ENCODE peak calls at places on chromosomes 2 and 18, in six cellular contexts. E is Calu3, I is tibial nerve, P is cardiac fibroblast, N is B cell, U is HFFc6. R is an unnamed sample.

GRCh38 chr2:42874838-42875801 is 82.7 kb upstream of the HAAO start:
- DNase-seq in E (no peak), I (no peak), P (peak), N (no peak), U (no peak), R (no peak)

GRCh38 chr2:45353879-45354278 is 257.2 kb downstream of the SRBD1 start:
- DNase-seq in N (no peak), P (peak), I (no peak), E (no peak), U (peak), R (no peak)

GRCh38 chr2:25250331-25251031 is 82.1 kb upstream of the POMC start:
- DNase-seq in I (no peak), N (no peak), E (no peak), P (peak), U (peak), R (no peak)

GRCh38 chr2:129888896-129889295 is 90.6 kb upstream of the RAB6C start:
- DNase-seq in I (no peak), P (peak), N (no peak), U (peak), E (no peak), R (no peak)

GRCh38 chr2:112185131-112185530 is 46.9 kb downstream of the FBLN7 start:
- DNase-seq in P (no peak), N (no peak), U (no peak), I (no peak), E (no peak), R (no peak)

GRCh38 chr18:48622911-48623431 is 84.1 kb downstream of the CTIF start:
- DNase-seq in I (no peak), E (no peak), N (peak), P (peak), U (no peak), R (no peak)

GRCh38 chr2:12240216-12240615 is 476.5 kb upstream of the TRIB2 start:
- DNase-seq in E (no peak), N (no peak), P (peak), U (no peak), I (no peak), R (no peak)

GRCh38 chr2:66702251-66702745 is 267.4 kb downstream of the MEIS1 start:
- DNase-seq in U (no peak), N (no peak), E (no peak), I (no peak), P (no peak), R (no peak)

GRCh38 chr2:114661926-114662670 is 219.7 kb downstream of the DPP10 start:
- DNase-seq in I (no peak), E (no peak), U (no peak), N (no peak), P (peak), R (no peak)

GRCh38 chr2:44981714-44982108 is 27.5 kb downstream of the SIX2 start:
- DNase-seq in I (peak), U (peak), N (peak), E (peak), P (peak), R (peak)

GRCh38 chr2:182066439-182067061 is 80.9 kb downstream of the PPP1R1C start:
- DNase-seq in E (no peak), U (peak), I (no peak), P (peak), N (no peak), R (no peak)

GRCh38 chr2:162025121-162025911 is 48.7 kb downstream of the DPP4 start:
- DNase-seq in I (no peak), E (no peak), P (peak), U (peak), N (no peak), R (no peak)

GRCh38 chr2:167127135-167127534 is 238.9 kb downstream of the XIRP2 start:
- DNase-seq in E (no peak), I (no peak), P (peak), N (no peak), U (peak), R (no peak)

GRCh38 chr2:43143756-43144155 is 82.7 kb downstream of the ZFP36L2 start:
- DNase-seq in P (no peak), E (no peak), U (no peak), N (no peak), I (no peak), R (no peak)

GRCh38 chr18:3213231-3214059 is 6.3 kb downstream of the MYOM1 start:
- DNase-seq in P (peak), I (no peak), N (no peak), E (no peak), U (no peak), R (no peak)

GRCh38 chr2:112814278-112814677 is 22.3 kb downstream of the IL1B start:
- DNase-seq in P (peak), N (no peak), E (no peak), I (no peak), U (peak), R (no peak)

GRCh38 chr2:190338453-190338852 is 4.9 kb upstream of the INPP1 start:
- DNase-seq in E (no peak), P (no peak), N (no peak), U (no peak), I (no peak), R (no peak)

GRCh38 chr2:223815186-223815883 is 22.0 kb downstream of the AP1S3 start:
- DNase-seq in E (peak), P (peak), N (no peak), I (no peak), U (peak), R (no peak)

GRCh38 chr2:52976132-52976949 is 791.3 kb upstream of the CHAC2 start:
- DNase-seq in E (peak), I (no peak), N (no peak), P (peak), U (no peak), R (no peak)

GRCh38 chr2:73640537-73640936 is 1.7 kb downstream of the NAT8 start:
- DNase-seq in I (no peak), P (peak), E (no peak), U (no peak), N (no peak), R (no peak)

GRCh38 chr2:120938132-120938771 is 202.6 kb downstream of the GLI2 start:
- DNase-seq in P (no peak), N (no peak), I (no peak), E (no peak), U (no peak), R (no peak)

GRCh38 chr2:24021122-24021998 is 11.5 kb downstream of the MFSD2B start:
- DNase-seq in N (no peak), U (no peak), P (no peak), E (peak), I (no peak), R (no peak)

GRCh38 chr18:45863469-45863868 is 38.0 kb downstream of the SIGLEC15 start:
- DNase-seq in P (no peak), U (no peak), E (no peak), I (no peak), N (no peak), R (no peak)
- TF ChIP-seq CTCF in P (no peak), U (no peak), E (no peak), I (no peak), N (no peak), R (no peak)

DNA sequence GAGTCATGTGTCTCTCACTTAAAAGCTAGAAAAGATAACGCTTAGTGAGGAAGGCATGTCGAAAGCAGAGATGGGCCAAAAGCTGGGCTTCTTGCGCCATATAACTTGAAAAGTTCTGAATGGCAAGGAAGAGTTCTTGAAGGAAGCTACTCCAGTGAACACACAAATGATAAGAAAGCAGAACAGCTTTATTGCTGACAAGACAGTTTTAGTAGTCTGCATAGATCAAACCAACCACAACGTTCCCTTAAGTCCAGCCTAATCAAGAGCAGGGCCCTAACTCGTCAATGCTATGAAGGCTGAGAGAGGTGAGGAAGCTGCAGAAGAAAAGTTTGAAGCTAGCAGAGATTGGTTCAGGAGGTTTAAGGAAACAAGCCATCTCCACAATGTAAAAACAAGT is 55.7 kb downstream of the GALNT1 start:
- DNase-seq in E (no peak), I (no peak), U (no peak), P (no peak), N (no peak), R (no peak)
- TF ChIP-seq CTCF in E (no peak), I (no peak), U (no peak), P (no peak), N (no peak), R (no peak)

GRCh38 chr2:28565720-28566295 is 69.9 kb downstream of the PLB1 start:
- DNase-seq in U (no peak), N (no peak), I (no peak), E (no peak), P (no peak), R (no peak)

GRCh38 chr2:28565033-28565432 is 69.2 kb downstream of the PLB1 start:
- DNase-seq in U (no peak), P (no peak), I (no peak), E (no peak), N (no peak), R (no peak)

GRCh38 chr2:28568533-28568932 is 72.7 kb downstream of the PLB1 start:
- DNase-seq in I (no peak), E (no peak), P (no peak), U (no peak), N (no peak), R (no peak)

GRCh38 chr2:28566441-28567075 is 70.7 kb downstream of the PLB1 start:
- DNase-seq in P (peak), E (peak), U (peak), I (peak), N (peak), R (peak)

DNA sequence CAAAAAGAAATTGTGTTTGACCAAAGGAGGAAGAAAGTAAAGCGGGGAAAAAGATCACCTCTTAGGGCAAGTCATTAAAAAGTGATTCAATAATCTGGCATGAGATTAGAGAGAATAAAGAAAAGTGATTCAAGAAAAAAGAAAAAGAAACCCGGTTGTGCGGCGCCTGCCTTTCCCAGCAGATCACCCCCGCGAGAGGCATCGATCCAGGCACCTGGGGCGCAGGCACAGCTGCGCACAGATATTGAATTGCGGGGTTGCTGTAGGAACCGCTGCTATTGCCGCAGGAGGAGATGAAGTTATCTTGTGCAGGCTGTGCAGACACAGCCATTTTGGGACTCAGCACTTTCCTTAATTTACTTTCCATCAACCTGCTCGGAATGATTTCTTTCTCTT is 71.2 kb downstream of the PLB1 start:
- DNase-seq in P (no peak), N (no peak), U (no peak), I (no peak), E (peak), R (no peak)
- TF ChIP-seq CTCF in P (no peak), N (peak), U (no peak), I (no peak), E (no peak), R (peak)

GRCh38 chr2:219285348-219285685 is 6.2 kb downstream of the DNAJB2 start:
- DNase-seq in U (no peak), N (no peak), I (no peak), P (no peak), E (no peak), R (no peak)

GRCh38 chr2:219287569-219288265 is 8.6 kb downstream of the DNAJB2 start:
- DNase-seq in E (no peak), U (no peak), I (no peak), N (no peak), P (no peak), R (no peak)

GRCh38 chr2:219285894-219286425 is 6.8 kb downstream of the DNAJB2 start:
- DNase-seq in I (peak), U (no peak), E (no peak), P (peak), N (no peak), R (no peak)

GRCh38 chr2:219284501-219285347 is 5.6 kb downstream of the DNAJB2 start:
- DNase-seq in E (no peak), N (no peak), P (no peak), I (no peak), U (no peak), R (no peak)

DNA sequence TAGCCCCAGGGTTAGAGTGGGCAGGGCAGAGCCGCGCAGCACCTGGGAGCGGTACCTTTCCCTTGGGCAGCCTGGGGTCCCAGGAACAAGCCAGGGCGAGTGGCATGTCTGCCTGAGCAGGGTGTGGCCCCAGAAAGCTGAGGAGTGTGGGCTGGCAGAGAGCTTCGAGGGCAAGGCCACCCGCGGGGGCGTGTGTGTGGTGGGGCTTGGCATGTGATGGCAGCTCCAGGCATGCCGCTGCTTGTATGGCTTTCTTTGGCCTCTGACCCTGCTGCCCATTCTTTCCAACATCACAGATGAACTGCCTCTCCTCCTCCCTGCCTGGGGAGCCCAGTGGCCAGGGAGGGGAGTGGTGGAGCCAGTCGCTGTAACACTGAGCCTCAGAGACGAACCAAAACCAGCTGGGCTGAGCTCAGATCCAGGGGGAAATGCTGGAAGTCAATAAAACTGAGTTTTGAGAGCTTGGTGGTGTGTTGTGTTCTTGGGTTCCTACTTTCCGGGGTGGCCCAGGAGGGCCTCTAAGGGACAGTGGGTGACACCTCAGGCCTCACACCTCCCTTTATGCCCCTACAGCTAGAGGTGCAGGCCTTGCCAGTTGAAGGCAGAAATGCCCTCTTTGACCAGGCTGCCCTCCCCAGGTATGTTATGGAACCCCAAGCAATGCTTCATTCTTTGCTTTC is 7.4 kb downstream of the DNAJB2 start:
- DNase-seq in E (no peak), I (no peak), P (peak), U (no peak), N (no peak), R (no peak)
- TF ChIP-seq CTCF in E (no peak), I (no peak), P (no peak), U (peak), N (no peak), R (no peak)